ENCODE peak calls at places on chromosome 15, in four cellular contexts. Y is HCT116, D is mesenchymal stem cell, B is A549. M is an unnamed sample.

GRCh38 chr15:69686626-69687025 is 234.0 kb downstream of the RPLP1 start:
- DNase-seq in Y (no peak), B (no peak), D (no peak), M (no peak)

GRCh38 chr15:96792216-96792615 is 461.7 kb downstream of the NR2F2 start:
- DNase-seq in D (no peak), B (no peak), Y (no peak), M (no peak)

GRCh38 chr15:45199136-45199810 is 11.5 kb upstream of the SHF start:
- DNase-seq in Y (no peak), D (peak; percentile 55), B (peak; percentile 16), M (no peak)

GRCh38 chr15:89406756-89407650 is 72.4 kb upstream of the POLG start:
- DNase-seq in B (no peak), Y (no peak), D (no peak), M (peak; percentile 74)

GRCh38 chr15:77024273-77025065 is 29.5 kb downstream of the PSTPIP1 start:
- DNase-seq in B (peak; percentile 53), Y (no peak), D (peak; percentile 45), M (peak; percentile 99)

GRCh38 chr15:23629234-23629805 is 18.3 kb downstream of the MAGEL2 start:
- DNase-seq in B (no peak), Y (no peak), D (no peak), M (peak; percentile 72)

GRCh38 chr15:55627730-55628368 is 39.7 kb upstream of the PYGO1 start:
- DNase-seq in B (peak; percentile 92), D (peak; percentile 92), Y (peak; percentile 92), M (peak; percentile 94)

GRCh38 chr15:51011212-51011611 is 83.5 kb downstream of the TNFAIP8L3 start:
- DNase-seq in B (no peak), Y (no peak), D (no peak), M (no peak)

GRCh38 chr15:92618121-92618520 is 37.5 kb downstream of the FAM174B start:
- DNase-seq in D (no peak), B (no peak), Y (no peak), M (no peak)

GRCh38 chr15:34942363-34942762 is 27.2 kb downstream of the AQR start:
- DNase-seq in Y (no peak), D (no peak), B (no peak), M (peak; percentile 66)

DNA sequence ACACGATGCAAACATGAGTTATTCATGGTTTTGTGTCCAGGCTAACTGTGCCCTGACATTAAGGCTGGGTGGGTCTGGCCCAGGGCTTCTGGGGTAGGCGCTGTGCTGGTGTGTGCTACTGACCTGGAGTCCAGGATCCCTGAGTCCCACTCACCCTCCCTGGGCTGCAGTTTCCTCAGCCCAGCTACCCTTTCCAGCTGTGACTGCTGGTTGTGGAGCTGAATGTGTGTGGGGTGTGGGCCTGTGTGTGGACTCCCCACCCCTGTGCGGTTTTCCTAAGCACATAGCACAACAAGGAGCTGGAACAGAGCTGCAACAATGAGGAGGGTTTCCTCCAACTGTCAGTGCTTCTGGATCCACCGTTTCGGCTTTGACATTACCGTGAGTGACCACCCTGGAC is 38.0 kb downstream of the SMAD3 start:
- DNase-seq in B (no peak), D (no peak), Y (no peak), M (no peak)
- H3K4me1 ChIP-seq in B (peaks cover 97% of the 10 kb centered on the region), D (peaks cover 46% of the 10 kb centered on the region), Y (peaks cover 96% of the 10 kb centered on the region), M (peaks cover 89% of the 10 kb centered on the region)

GRCh38 chr15:52784799-52785671 is 5.1 kb downstream of the ONECUT1 start:
- DNase-seq in D (no peak), B (no peak), Y (no peak), M (peak; percentile 79)

GRCh38 chr15:52787123-52787503 is 3.0 kb downstream of the ONECUT1 start:
- DNase-seq in D (no peak), B (no peak), Y (no peak), M (peak; percentile 87)

GRCh38 chr15:52787549-52788098 is 2.5 kb downstream of the ONECUT1 start:
- DNase-seq in D (no peak), Y (no peak), B (no peak), M (peak; percentile 68)

GRCh38 chr15:52785672-52786406 is 4.3 kb downstream of the ONECUT1 start:
- DNase-seq in D (no peak), B (no peak), Y (no peak), M (peak; percentile 62)

DNA sequence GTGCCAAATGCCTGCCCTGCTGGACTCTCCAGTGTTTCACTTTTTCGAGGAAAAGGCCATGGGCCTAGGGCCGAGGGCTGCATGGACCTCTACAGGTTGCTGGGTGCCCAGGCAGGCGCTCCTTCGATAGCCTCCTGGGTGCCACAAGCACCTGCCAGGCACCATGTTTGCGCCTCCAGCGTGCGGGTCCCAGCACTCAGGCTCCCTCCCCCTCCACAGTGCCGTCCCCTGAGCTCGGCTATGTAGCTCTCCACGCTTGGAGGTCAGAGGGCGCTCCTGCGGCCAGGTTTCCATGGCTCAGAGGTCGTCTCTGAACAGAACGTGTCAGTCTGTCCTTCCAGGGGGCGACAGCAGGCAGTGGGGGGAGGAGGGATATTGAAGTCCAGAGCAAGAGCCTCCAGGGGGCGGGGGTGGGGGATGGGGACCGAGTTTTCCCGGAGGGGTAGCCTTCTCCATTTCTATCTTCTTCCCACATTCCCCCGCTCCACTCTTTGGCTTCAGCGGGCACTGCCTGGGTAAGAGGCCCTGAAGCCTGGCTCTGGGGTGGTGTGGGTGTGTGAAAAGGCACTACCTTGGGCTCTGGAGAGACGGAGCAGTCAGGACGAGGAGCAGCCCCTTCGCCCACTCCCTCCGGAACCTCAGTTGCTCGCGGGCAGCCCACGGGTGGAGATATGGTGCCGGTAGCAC is 3.6 kb downstream of the ONECUT1 start:
- DNase-seq in B (no peak), Y (no peak), D (no peak), M (peak; percentile 89)
- H3K4me1 ChIP-seq in B (peaks cover 10% of the 10 kb centered on the region), Y (peaks cover 9% of the 10 kb centered on the region), D (peaks cover 72% of the 10 kb centered on the region), M (no peaks in the 10 kb centered on the region)

GRCh38 chr15:68283401-68283800 is 5.9 kb downstream of the FEM1B start:
- DNase-seq in B (no peak), Y (no peak), D (no peak), M (no peak)

GRCh38 chr15:68289621-68290352 is 12.2 kb downstream of the FEM1B start:
- DNase-seq in D (no peak), B (no peak), Y (no peak), M (no peak)

GRCh38 chr15:68289057-68289456 is 11.5 kb downstream of the FEM1B start:
- DNase-seq in D (no peak), B (no peak), Y (no peak), M (no peak)

GRCh38 chr15:68285243-68285980 is 7.9 kb downstream of the FEM1B start:
- DNase-seq in D (no peak), B (no peak), Y (no peak), M (no peak)

DNA sequence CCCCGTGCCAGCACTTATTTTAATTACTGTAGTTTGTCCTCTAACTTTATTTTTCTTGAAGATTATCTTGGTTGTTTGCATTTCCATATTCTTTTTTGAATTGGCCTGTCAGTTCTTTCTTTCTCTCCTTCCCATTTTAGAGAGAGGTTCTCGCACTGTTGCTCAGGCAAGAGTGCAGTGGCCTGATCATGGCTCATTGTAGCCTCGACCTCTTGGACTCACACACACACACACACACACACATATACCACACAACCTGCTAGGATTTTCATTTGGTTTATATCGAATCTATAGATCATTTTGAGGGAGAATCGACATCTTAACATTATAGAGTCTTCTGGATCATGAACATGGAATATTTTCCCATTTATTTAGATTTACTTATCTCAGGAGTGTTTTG is 8.7 kb downstream of the FEM1B start:
- DNase-seq in B (no peak), Y (no peak), D (no peak), M (no peak)
- H3K4me1 ChIP-seq in B (peaks cover 27% of the 10 kb centered on the region), Y (peaks cover 2% of the 10 kb centered on the region), D (peaks cover 9% of the 10 kb centered on the region), M (peaks cover 14% of the 10 kb centered on the region)

GRCh38 chr15:85593809-85594441 is 200.8 kb downstream of the KLHL25 start:
- DNase-seq in D (no peak), B (no peak), Y (no peak), M (no peak)
- H3K4me1 ChIP-seq in D (peaks cover 5% of the 10 kb centered on the region), B (peaks cover 61% of the 10 kb centered on the region), Y (no peaks in the 10 kb centered on the region), M (peaks cover 27% of the 10 kb centered on the region)

GRCh38 chr15:73367624-73368300 is 996 bp downstream of the HCN4 start:
- DNase-seq in Y (no peak), D (no peak), B (no peak), M (peak; percentile 88)
- H3K4me1 ChIP-seq in Y (no peaks in the 10 kb centered on the region), D (peaks cover 31% of the 10 kb centered on the region), B (peaks cover 12% of the 10 kb centered on the region), M (no peaks in the 10 kb centered on the region)

DNA sequence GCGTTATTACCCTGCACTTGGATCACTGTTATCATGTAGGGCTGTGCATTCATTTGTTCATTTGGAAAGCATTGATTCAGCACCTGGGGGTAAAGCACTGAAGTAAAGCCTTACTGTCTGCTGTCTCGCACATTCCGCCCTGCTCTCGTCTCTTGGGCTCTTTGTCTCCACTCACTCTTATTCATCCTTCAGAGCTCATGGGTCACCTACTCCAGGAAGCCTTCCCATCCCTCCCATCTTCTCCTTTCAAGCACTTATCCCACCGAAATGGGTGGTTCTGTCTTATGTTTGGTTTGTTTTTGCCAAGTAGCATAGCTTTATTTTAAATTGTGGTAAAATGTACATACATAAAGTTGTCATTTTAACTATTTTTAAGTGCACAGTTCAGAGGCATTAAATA is 9.1 kb downstream of the DIS3L start:
- DNase-seq in B (no peak), Y (no peak), D (no peak), M (no peak)
- H3K4me1 ChIP-seq in B (no peaks in the 10 kb centered on the region), Y (no peaks in the 10 kb centered on the region), D (peaks cover 3% of the 10 kb centered on the region), M (no peaks in the 10 kb centered on the region)

M was measured in osteoblast.